ENCODE peak calls at places on chromosomes 6 and 20, in eight cellular contexts. F is activated CD4-positive, alpha-beta T cell treated with anti-CD3 and anti-CD28 coated beads, Interleukin-2, amount 50 U/mL, for 1 hour; E is left lobe of liver; J is fibroblast of pulmonary artery; I is memory B cell; K is kidney glomerular epithelial cell; Q is Calu3; R is GM04504. W is an unnamed sample.

GRCh38 chr6:170160031-170160627 is 130.7 kb downstream of the DLL1 start:
- DNase-seq in R (no peak), J (no peak), I (peak; percentile 9), Q (no peak), E (no peak), F (no peak), K (no peak), W (no peak)

GRCh38 chr20:17952692-17953684 is 15.6 kb downstream of the SNX5 start:
- DNase-seq in R (no peak), I (no peak), E (no peak), F (no peak), Q (no peak), J (no peak), K (no peak), W (no peak)

GRCh38 chr6:25732468-25733198 is 21.9 kb upstream of the SLC17A4 start:
- DNase-seq in Q (no peak), E (no peak), R (no peak), K (no peak), I (no peak), J (no peak), F (no peak), W (no peak)

GRCh38 chr6:25061289-25061945 is 125.7 kb upstream of the RIPOR2 start:
- DNase-seq in F (no peak), J (no peak), R (peak; percentile 44), I (no peak), K (no peak), E (no peak), Q (no peak), W (no peak)

GRCh38 chr6:22279427-22279826 is 17.4 kb downstream of the PRL start:
- DNase-seq in E (no peak), Q (no peak), K (no peak), J (no peak), R (no peak), F (no peak), I (no peak), W (no peak)

GRCh38 chr6:168527451-168528210 is 86.6 kb downstream of the SMOC2 start:
- DNase-seq in F (no peak), K (no peak), J (peak; percentile 90), R (no peak), E (no peak), Q (no peak), I (no peak), W (no peak)

GRCh38 chr20:64247312-64247627 is 8.3 kb upstream of the PCMTD2 start:
- DNase-seq in K (no peak), E (peak; percentile 40), R (no peak), Q (no peak), J (no peak), I (no peak), F (no peak), W (no peak)

GRCh38 chr6:170416959-170417606 is 110.5 kb downstream of the FAM120B start:
- DNase-seq in E (no peak), I (no peak), J (no peak), F (no peak), Q (no peak), R (no peak), K (no peak), W (no peak)

GRCh38 chr6:35206346-35206745 is 7.4 kb upstream of the SCUBE3 start:
- DNase-seq in F (no peak), J (no peak), K (no peak), I (no peak), E (no peak), Q (no peak), R (no peak), W (no peak)

GRCh38 chr6:4369616-4370015 is 234.2 kb upstream of the ECI2 start:
- DNase-seq in J (peak; percentile 88), K (no peak), E (no peak), Q (no peak), R (peak; percentile 67), F (no peak), I (no peak), W (no peak)

GRCh38 chr6:108531332-108531731 is 29.4 kb upstream of the FOXO3 start:
- DNase-seq in Q (no peak), E (no peak), R (no peak), F (no peak), K (no peak), I (no peak), J (no peak), W (no peak)

GRCh38 chr6:44228836-44229235 is 5.4 kb downstream of the SLC29A1 start:
- DNase-seq in Q (no peak), R (no peak), J (no peak), F (no peak), K (no peak), I (no peak), E (no peak), W (no peak)

GRCh38 chr20:20594171-20594530 is 118.3 kb downstream of the RALGAPA2 start:
- DNase-seq in Q (no peak), I (no peak), F (no peak), J (peak; percentile 57), R (peak; percentile 1), K (peak; percentile 47), E (no peak), W (peak; percentile 34)

GRCh38 chr6:130697661-130698535 is 129.3 kb upstream of the SMLR1 start:
- DNase-seq in F (peak; percentile 42), R (no peak), K (peak; percentile 35), E (no peak), I (peak; percentile 11), Q (peak; percentile 46), J (peak; percentile 70), W (peak; percentile 26)

GRCh38 chr6:37018152-37019064 is 13.0 kb downstream of the FGD2 start:
- DNase-seq in K (peak; percentile 88), R (peak; percentile 71), Q (peak; percentile 95), E (peak; percentile 83), F (peak; percentile 91), J (peak; percentile 91), I (peak; percentile 88), W (peak; percentile 64)

GRCh38 chr6:142297996-142298753 is 3.6 kb upstream of the ADGRG6 start:
- DNase-seq in J (peak; percentile 85), F (no peak), E (no peak), K (peak; percentile 68), Q (no peak), R (no peak), I (no peak), W (no peak)

GRCh38 chr6:7073082-7073783 is 34.5 kb upstream of the RREB1 start:
- DNase-seq in Q (no peak), I (no peak), F (no peak), K (no peak), J (no peak), R (no peak), E (peak; percentile 15), W (no peak)

GRCh38 chr20:50587291-50587961 is 77.2 kb downstream of the PTPN1 start:
- DNase-seq in K (no peak), E (no peak), I (no peak), J (no peak), F (no peak), R (no peak), Q (no peak), W (no peak)

GRCh38 chr6:1614767-1615650 is 5.3 kb downstream of the FOXC1 start:
- DNase-seq in J (no peak), F (no peak), I (peak; percentile 38), E (no peak), Q (peak; percentile 38), R (no peak), K (peak; percentile 21), W (no peak)

GRCh38 chr6:21653902-21654301 is 60.4 kb downstream of the SOX4 start:
- DNase-seq in K (no peak), J (no peak), Q (no peak), F (no peak), E (no peak), R (no peak), I (no peak), W (no peak)

GRCh38 chr6:70684794-70685493 is 17.3 kb downstream of the SMAP1 start:
- DNase-seq in Q (no peak), I (no peak), J (no peak), E (no peak), R (no peak), F (no peak), K (peak; percentile 5), W (no peak)